ENCODE peak calls at places on chromosome 10, in ten cellular contexts. N is RWPE1; K is GM23248; L is tibial nerve; R is fibroblast of gingiva; W is mucosa of gallbladder; B is CD8-positive, alpha-beta T cell; Z is caudate nucleus; A is Ammon's horn; E is C1 segment of cervical spinal cord. G is an unnamed sample.

GRCh38 chr10:43054593-43054992 is 22.3 kb upstream of the RET start:
- DNase-seq in N (no peak), K (no peak), L (no peak), R (no peak), W (no peak), B (no peak), Z (no peak), A (no peak), E (no peak), G (no peak)

GRCh38 chr10:133439517-133440461 is 14.0 kb upstream of the SCART1 start:
- DNase-seq in N (no peak), K (no peak), L (no peak), R (no peak), W (peak; percentile 8), B (no peak), Z (no peak), A (no peak), E (no peak), G (no peak)

GRCh38 chr10:89165923-89166322 is 41.2 kb downstream of the CH25H start:
- DNase-seq in N (peak; percentile 25), K (peak; percentile 86), L (no peak), R (peak; percentile 27), W (no peak), B (no peak), Z (no peak), A (no peak), E (no peak), G (no peak)

GRCh38 chr10:101807158-101807557 is 11.1 kb downstream of the OGA start:
- DNase-seq in N (no peak), K (no peak), L (no peak), R (no peak), W (no peak), B (no peak), Z (no peak), A (peak; percentile 35), E (no peak), G (no peak)

GRCh38 chr10:57898231-57898630 is 369.5 kb downstream of the IPMK start:
- DNase-seq in N (no peak), K (no peak), L (no peak), R (no peak), W (peak; percentile 77), B (no peak), Z (no peak), A (no peak), E (no peak), G (no peak)

GRCh38 chr10:86647773-86648705 is 6.3 kb upstream of the OPN4 start:
- DNase-seq in N (peak; percentile 84), K (peak; percentile 74), L (no peak), R (no peak), W (no peak), B (no peak), Z (no peak), A (no peak), E (no peak), G (no peak)

GRCh38 chr10:132654708-132655661 is 117.4 kb downstream of the INPP5A start:
- DNase-seq in N (peak; percentile 84), K (peak; percentile 77), L (peak; percentile 32), R (peak; percentile 35), W (peak; percentile 43), B (peak; percentile 43), Z (peak; percentile 54), A (peak; percentile 83), E (peak; percentile 41), G (no peak)

GRCh38 chr10:71568896-71569492 is 150.6 kb downstream of the C10orf105 start:
- DNase-seq in N (no peak), K (no peak), L (no peak), R (no peak), W (no peak), B (no peak), Z (no peak), A (no peak), E (no peak), G (no peak)

G was measured in T-helper 1 cell.